ENCODE peak calls at places on chromosomes 12 and 14, in six cellular contexts. One of them, this sample, is unnamed.
A peak's percentile ranks its signal among the peaks of the same experiment; 100 is the strongest.

GRCh38 chr12:124904306-124905098 is 9.9 kb downstream of the UBC start:
- DNase-seq in foreskin fibroblast: peak; percentile 99
- DNase-seq in coronary artery: peak; percentile 93
- DNase-seq in CD4-positive, alpha-beta T cell: no peak
- DNase-seq in progenitor cell of endocrine pancreas: no peak
- DNase-seq in endodermal cell: peak; percentile 86
- DNase-seq in this sample: peak; percentile 56

GRCh38 chr14:88166616-88167015 is 156.5 kb downstream of the KCNK10 start:
- DNase-seq in foreskin fibroblast: no peak
- DNase-seq in coronary artery: peak; percentile 14
- DNase-seq in CD4-positive, alpha-beta T cell: no peak
- DNase-seq in progenitor cell of endocrine pancreas: no peak
- DNase-seq in endodermal cell: peak; percentile 35
- DNase-seq in this sample: no peak

GRCh38 chr12:66296171-66296683 is 6.1 kb upstream of the HELB start:
- DNase-seq in foreskin fibroblast: no peak
- DNase-seq in coronary artery: no peak
- DNase-seq in CD4-positive, alpha-beta T cell: no peak
- DNase-seq in progenitor cell of endocrine pancreas: no peak
- DNase-seq in endodermal cell: no peak
- DNase-seq in this sample: no peak

GRCh38 chr14:32648434-32648833 is 290.2 kb upstream of the NPAS3 start:
- DNase-seq in foreskin fibroblast: peak; percentile 84
- DNase-seq in coronary artery: no peak
- DNase-seq in CD4-positive, alpha-beta T cell: no peak
- DNase-seq in progenitor cell of endocrine pancreas: no peak
- DNase-seq in endodermal cell: no peak
- DNase-seq in this sample: no peak

GRCh38 chr14:45247427-45247826 is 5.6 kb downstream of the MIS18BP1 start:
- DNase-seq in foreskin fibroblast: peak; percentile 14
- DNase-seq in coronary artery: no peak
- DNase-seq in CD4-positive, alpha-beta T cell: no peak
- DNase-seq in progenitor cell of endocrine pancreas: no peak
- DNase-seq in endodermal cell: no peak
- DNase-seq in this sample: no peak

GRCh38 chr12:113097716-113098427 is 37.7 kb downstream of the RASAL1 start:
- DNase-seq in foreskin fibroblast: peak; percentile 27
- DNase-seq in coronary artery: no peak
- DNase-seq in CD4-positive, alpha-beta T cell: no peak
- DNase-seq in progenitor cell of endocrine pancreas: no peak
- DNase-seq in endodermal cell: peak; percentile 87
- DNase-seq in this sample: no peak

GRCh38 chr14:104158827-104159798 is 20.7 kb downstream of the KIF26A start:
- DNase-seq in foreskin fibroblast: no peak
- DNase-seq in coronary artery: no peak
- DNase-seq in CD4-positive, alpha-beta T cell: no peak
- DNase-seq in progenitor cell of endocrine pancreas: no peak
- DNase-seq in endodermal cell: no peak
- DNase-seq in this sample: no peak

GRCh38 chr12:55715833-55716581 is at the start of gene BLOC1S1:
- DNase-seq in foreskin fibroblast: peak; percentile 99
- DNase-seq in coronary artery: peak; percentile 95
- DNase-seq in CD4-positive, alpha-beta T cell: peak; percentile 90
- DNase-seq in progenitor cell of endocrine pancreas: peak; percentile 94
- DNase-seq in endodermal cell: peak; percentile 99
- DNase-seq in this sample: peak; percentile 94

GRCh38 chr12:68374315-68374982 is 42.3 kb upstream of the MDM1 start:
- DNase-seq in foreskin fibroblast: no peak
- DNase-seq in coronary artery: no peak
- DNase-seq in CD4-positive, alpha-beta T cell: peak; percentile 31
- DNase-seq in progenitor cell of endocrine pancreas: no peak
- DNase-seq in endodermal cell: no peak
- DNase-seq in this sample: no peak

GRCh38 chr14:101246894-101247853 is 314.1 kb upstream of the DIO3 start:
- DNase-seq in foreskin fibroblast: no peak
- DNase-seq in coronary artery: peak; percentile 54
- DNase-seq in CD4-positive, alpha-beta T cell: no peak
- DNase-seq in progenitor cell of endocrine pancreas: no peak
- DNase-seq in endodermal cell: peak; percentile 22
- DNase-seq in this sample: no peak

GRCh38 chr12:124939428-124940142 is 25.1 kb upstream of the UBC start:
- DNase-seq in foreskin fibroblast: peak; percentile 98
- DNase-seq in coronary artery: peak; percentile 93
- DNase-seq in CD4-positive, alpha-beta T cell: peak; percentile 84
- DNase-seq in progenitor cell of endocrine pancreas: peak; percentile 85
- DNase-seq in endodermal cell: peak; percentile 99
- DNase-seq in this sample: peak; percentile 89

GRCh38 chr14:96105921-96106441 is 66.8 kb downstream of the C14orf132 start:
- DNase-seq in foreskin fibroblast: peak; percentile 72
- DNase-seq in coronary artery: no peak
- DNase-seq in CD4-positive, alpha-beta T cell: no peak
- DNase-seq in progenitor cell of endocrine pancreas: no peak
- DNase-seq in endodermal cell: no peak
- DNase-seq in this sample: no peak

DNA sequence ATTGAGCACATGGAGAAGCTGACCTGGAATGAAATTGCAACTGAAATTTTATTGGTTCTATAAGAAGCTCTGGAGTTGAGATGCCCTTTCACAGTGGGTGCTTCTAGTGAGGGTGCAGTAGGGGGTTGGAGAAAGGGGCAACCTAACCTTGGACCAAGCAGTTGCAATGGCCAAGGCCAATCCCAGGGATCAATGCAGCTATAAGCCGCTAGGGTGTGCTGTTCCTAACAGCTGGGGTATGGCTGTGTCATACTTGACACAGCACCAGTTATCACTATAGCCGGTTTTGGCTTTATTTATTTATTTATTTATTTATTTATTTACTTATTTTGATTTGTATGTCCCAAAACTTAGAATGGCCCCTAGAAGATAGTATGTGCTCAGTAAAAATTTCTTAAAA is 505.9 kb downstream of the FLRT2 start:
- DNase-seq in foreskin fibroblast: peak; percentile 8
- DNase-seq in coronary artery: no peak
- DNase-seq in CD4-positive, alpha-beta T cell: no peak
- DNase-seq in progenitor cell of endocrine pancreas: no peak
- DNase-seq in endodermal cell: peak; percentile 83
- DNase-seq in this sample: peak; percentile 32
- TF ChIP-seq CTCF in foreskin fibroblast: peak; percentile 39
- TF ChIP-seq CTCF in coronary artery: no peak
- TF ChIP-seq CTCF in CD4-positive, alpha-beta T cell: no peak
- TF ChIP-seq CTCF in progenitor cell of endocrine pancreas: peak; percentile 50
- TF ChIP-seq CTCF in endodermal cell: peak; percentile 88
- TF ChIP-seq CTCF in this sample: peak; percentile 68

DNA sequence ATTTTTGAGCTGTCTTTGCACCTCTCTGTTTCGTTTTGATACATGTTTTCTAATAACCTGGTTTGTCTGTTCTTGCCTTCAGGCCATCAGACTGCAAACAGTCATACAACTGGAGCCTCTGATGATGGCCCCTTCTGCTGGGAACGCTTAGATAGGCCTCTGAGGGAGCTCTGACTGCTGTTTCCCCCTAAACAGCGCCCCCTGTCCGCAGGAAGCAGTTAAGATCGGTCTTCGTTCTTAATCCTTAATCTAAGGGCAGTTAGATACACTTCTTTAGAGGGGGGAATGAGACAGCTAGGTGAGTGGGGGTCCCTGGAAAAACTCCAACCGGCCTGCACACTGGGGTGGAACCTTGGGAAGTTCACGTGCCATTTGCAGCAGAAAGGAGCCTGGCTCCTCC is 1338.8 kb upstream of the SEL1L start:
- DNase-seq in foreskin fibroblast: no peak
- DNase-seq in coronary artery: no peak
- DNase-seq in CD4-positive, alpha-beta T cell: no peak
- DNase-seq in progenitor cell of endocrine pancreas: no peak
- DNase-seq in endodermal cell: peak; percentile 84
- DNase-seq in this sample: peak; percentile 45
- TF ChIP-seq CTCF in foreskin fibroblast: no peak
- TF ChIP-seq CTCF in coronary artery: no peak
- TF ChIP-seq CTCF in CD4-positive, alpha-beta T cell: no peak
- TF ChIP-seq CTCF in progenitor cell of endocrine pancreas: peak; percentile 48
- TF ChIP-seq CTCF in endodermal cell: peak; percentile 80
- TF ChIP-seq CTCF in this sample: peak; percentile 35

GRCh38 chr14:54481695-54482094 is 7.1 kb downstream of the GMFB start:
- DNase-seq in foreskin fibroblast: no peak
- DNase-seq in coronary artery: no peak
- DNase-seq in CD4-positive, alpha-beta T cell: no peak
- DNase-seq in progenitor cell of endocrine pancreas: no peak
- DNase-seq in endodermal cell: no peak
- DNase-seq in this sample: no peak

GRCh38 chr14:54483073-54483745 is 5.6 kb downstream of the GMFB start:
- DNase-seq in foreskin fibroblast: no peak
- DNase-seq in coronary artery: no peak
- DNase-seq in CD4-positive, alpha-beta T cell: no peak
- DNase-seq in progenitor cell of endocrine pancreas: no peak
- DNase-seq in endodermal cell: peak; percentile 13
- DNase-seq in this sample: no peak

GRCh38 chr14:54483848-54484247 is 4.9 kb downstream of the GMFB start:
- DNase-seq in foreskin fibroblast: no peak
- DNase-seq in coronary artery: no peak
- DNase-seq in CD4-positive, alpha-beta T cell: no peak
- DNase-seq in progenitor cell of endocrine pancreas: no peak
- DNase-seq in endodermal cell: no peak
- DNase-seq in this sample: no peak

GRCh38 chr14:54478621-54479215 is 10.1 kb downstream of the GMFB start:
- DNase-seq in foreskin fibroblast: no peak
- DNase-seq in coronary artery: no peak
- DNase-seq in CD4-positive, alpha-beta T cell: no peak
- DNase-seq in progenitor cell of endocrine pancreas: no peak
- DNase-seq in endodermal cell: no peak
- DNase-seq in this sample: no peak

GRCh38 chr14:54480830-54481562 is 7.8 kb downstream of the GMFB start:
- DNase-seq in foreskin fibroblast: no peak
- DNase-seq in coronary artery: no peak
- DNase-seq in CD4-positive, alpha-beta T cell: no peak
- DNase-seq in progenitor cell of endocrine pancreas: no peak
- DNase-seq in endodermal cell: no peak
- DNase-seq in this sample: no peak
- TF ChIP-seq CTCF in foreskin fibroblast: no peak
- TF ChIP-seq CTCF in coronary artery: no peak
- TF ChIP-seq CTCF in CD4-positive, alpha-beta T cell: no peak
- TF ChIP-seq CTCF in progenitor cell of endocrine pancreas: no peak
- TF ChIP-seq CTCF in endodermal cell: peak; percentile 35
- TF ChIP-seq CTCF in this sample: no peak

GRCh38 chr12:65278576-65279386 is at the start of gene MSRB3:
- DNase-seq in foreskin fibroblast: peak; percentile 88
- DNase-seq in coronary artery: peak; percentile 89
- DNase-seq in CD4-positive, alpha-beta T cell: peak; percentile 0
- DNase-seq in progenitor cell of endocrine pancreas: peak; percentile 61
- DNase-seq in endodermal cell: peak; percentile 93
- DNase-seq in this sample: peak; percentile 74
- TF ChIP-seq CTCF in foreskin fibroblast: no peak
- TF ChIP-seq CTCF in coronary artery: no peak
- TF ChIP-seq CTCF in CD4-positive, alpha-beta T cell: no peak
- TF ChIP-seq CTCF in progenitor cell of endocrine pancreas: peak; percentile 25
- TF ChIP-seq CTCF in endodermal cell: peak; percentile 45
- TF ChIP-seq CTCF in this sample: no peak

This sample was measured in glutamatergic neuron.